ENCODE peak calls at places on chromosomes 1 and 21, in four cellular contexts. One of them, this sample, is unnamed.

GRCh38 chr1:16231331-16232315 is 5.4 kb downstream of the CPLANE2 start:
- DNase-seq in endothelial cell: no peak
- DNase-seq in GM10248: no peak
- DNase-seq in adrenal gland: no peak
- DNase-seq in this sample: no peak

GRCh38 chr1:1122981-1123480 is 7.1 kb upstream of the C1orf159 start:
- DNase-seq in endothelial cell: no peak
- DNase-seq in GM10248: no peak
- DNase-seq in adrenal gland: no peak
- DNase-seq in this sample: peak; percentile 60

GRCh38 chr1:15399710-15400109 is 10.0 kb upstream of the EFHD2 start:
- DNase-seq in endothelial cell: no peak
- DNase-seq in GM10248: no peak
- DNase-seq in adrenal gland: no peak
- DNase-seq in this sample: no peak

GRCh38 chr1:5711956-5712645 is 280.1 kb downstream of the NPHP4 start:
- DNase-seq in endothelial cell: no peak
- DNase-seq in GM10248: no peak
- DNase-seq in adrenal gland: no peak
- DNase-seq in this sample: no peak

GRCh38 chr1:238950786-238951185 is 435.6 kb upstream of the CHRM3 start:
- DNase-seq in endothelial cell: no peak
- DNase-seq in GM10248: no peak
- DNase-seq in adrenal gland: no peak
- DNase-seq in this sample: peak; percentile 40

GRCh38 chr1:17895986-17896385 is 140.9 kb downstream of the ACTL8 start:
- DNase-seq in endothelial cell: no peak
- DNase-seq in GM10248: no peak
- DNase-seq in adrenal gland: no peak
- DNase-seq in this sample: no peak

GRCh38 chr21:44736291-44737004 is 25.1 kb upstream of the TSPEAR start:
- DNase-seq in endothelial cell: no peak
- DNase-seq in GM10248: no peak
- DNase-seq in adrenal gland: no peak
- DNase-seq in this sample: no peak

GRCh38 chr1:46411601-46412341 is 17.7 kb downstream of the FAAH start:
- DNase-seq in endothelial cell: peak; percentile 53
- DNase-seq in GM10248: no peak
- DNase-seq in adrenal gland: no peak
- DNase-seq in this sample: no peak

GRCh38 chr1:200894712-200895447 is at the start of gene INAVA:
- DNase-seq in endothelial cell: no peak
- DNase-seq in GM10248: no peak
- DNase-seq in adrenal gland: no peak
- DNase-seq in this sample: no peak

GRCh38 chr1:51433269-51433971 is 85.6 kb downstream of the EPS15 start:
- DNase-seq in endothelial cell: no peak
- DNase-seq in GM10248: no peak
- DNase-seq in adrenal gland: no peak
- DNase-seq in this sample: peak; percentile 38

GRCh38 chr1:155989242-155989991 is 11.1 kb upstream of the ARHGEF2 start:
- DNase-seq in endothelial cell: peak; percentile 80
- DNase-seq in GM10248: peak; percentile 84
- DNase-seq in adrenal gland: peak; percentile 78
- DNase-seq in this sample: peak; percentile 75

GRCh38 chr1:87826639-87827345 is 498.1 kb downstream of the LMO4 start:
- DNase-seq in endothelial cell: no peak
- DNase-seq in GM10248: peak; percentile 38
- DNase-seq in adrenal gland: peak; percentile 37
- DNase-seq in this sample: peak; percentile 50

GRCh38 chr1:208455821-208456220 is 211.6 kb upstream of the PLXNA2 start:
- DNase-seq in endothelial cell: no peak
- DNase-seq in GM10248: no peak
- DNase-seq in adrenal gland: no peak
- DNase-seq in this sample: peak; percentile 47

GRCh38 chr1:57860931-57861600 is 437.2 kb upstream of the DAB1 start:
- DNase-seq in endothelial cell: no peak
- DNase-seq in GM10248: no peak
- DNase-seq in adrenal gland: no peak
- DNase-seq in this sample: no peak

GRCh38 chr1:66628951-66629350 is 95.0 kb downstream of the SGIP1 start:
- DNase-seq in endothelial cell: no peak
- DNase-seq in GM10248: no peak
- DNase-seq in adrenal gland: no peak
- DNase-seq in this sample: no peak

GRCh38 chr1:60922304-60922703 is 160.1 kb upstream of the NFIA start:
- DNase-seq in endothelial cell: no peak
- DNase-seq in GM10248: no peak
- DNase-seq in adrenal gland: peak; percentile 44
- DNase-seq in this sample: no peak

GRCh38 chr1:156076609-156077429 is 5.4 kb downstream of the MEX3A start:
- DNase-seq in endothelial cell: peak; percentile 53
- DNase-seq in GM10248: peak; percentile 83
- DNase-seq in adrenal gland: peak; percentile 32
- DNase-seq in this sample: no peak

GRCh38 chr1:28983091-28983490 is 68.7 kb downstream of the EPB41 start:
- DNase-seq in endothelial cell: no peak
- DNase-seq in GM10248: no peak
- DNase-seq in adrenal gland: no peak
- DNase-seq in this sample: no peak

GRCh38 chr1:203934651-203935050 is 73.3 kb downstream of the SNRPE start:
- DNase-seq in endothelial cell: no peak
- DNase-seq in GM10248: no peak
- DNase-seq in adrenal gland: no peak
- DNase-seq in this sample: no peak

GRCh38 chr1:204199579-204199978 is 3.3 kb upstream of the KISS1 start:
- DNase-seq in endothelial cell: no peak
- DNase-seq in GM10248: no peak
- DNase-seq in adrenal gland: no peak
- DNase-seq in this sample: no peak

GRCh38 chr1:149934326-149934725 is 2.4 kb downstream of the MTMR11 start:
- DNase-seq in endothelial cell: no peak
- DNase-seq in GM10248: no peak
- DNase-seq in adrenal gland: no peak
- DNase-seq in this sample: no peak

GRCh38 chr1:220013497-220013896 is 32.8 kb downstream of the EPRS1 start:
- DNase-seq in endothelial cell: no peak
- DNase-seq in GM10248: peak; percentile 32
- DNase-seq in adrenal gland: no peak
- DNase-seq in this sample: no peak

This sample was measured in ELR.